ENCODE peak calls at places on chromosomes 2 and 18, in ten cellular contexts. One of them, this sample, is unnamed.
A peak's percentile ranks its signal among the peaks of the same experiment; 100 is the strongest.

GRCh38 chr2:121130301-121130850 is 154.6 kb downstream of the TFCP2L1 start:
- DNase-seq in cardiac muscle cell: no peak
- DNase-seq in dermis blood vessel endothelial cell: no peak
- DNase-seq in RKO: no peak
- DNase-seq in T-helper 1 cell: no peak
- DNase-seq in GM12892: no peak
- DNase-seq in cardiac fibroblast: no peak
- DNase-seq in cerebellum: no peak
- DNase-seq in iris pigment epithelial cell: no peak
- DNase-seq in ELR: no peak
- DNase-seq in this sample: no peak

GRCh38 chr2:30234180-30234971 is 3.0 kb downstream of the LBH start:
- DNase-seq in T-helper 1 cell: no peak
- DNase-seq in cardiac fibroblast: peak; percentile 95
- DNase-seq in GM12892: no peak
- DNase-seq in dermis blood vessel endothelial cell: no peak
- DNase-seq in RKO: no peak
- DNase-seq in ELR: peak; percentile 50
- DNase-seq in iris pigment epithelial cell: peak; percentile 96
- DNase-seq in cardiac muscle cell: no peak
- DNase-seq in cerebellum: no peak
- DNase-seq in this sample: peak; percentile 89

GRCh38 chr2:10267036-10267435 is 35.7 kb upstream of the HPCAL1 start:
- DNase-seq in iris pigment epithelial cell: no peak
- DNase-seq in cardiac muscle cell: no peak
- DNase-seq in dermis blood vessel endothelial cell: no peak
- DNase-seq in cerebellum: no peak
- DNase-seq in RKO: no peak
- DNase-seq in ELR: no peak
- DNase-seq in cardiac fibroblast: no peak
- DNase-seq in GM12892: no peak
- DNase-seq in T-helper 1 cell: peak; percentile 5
- DNase-seq in this sample: no peak

GRCh38 chr2:117087565-117088291 is 726.8 kb upstream of the DDX18 start:
- DNase-seq in dermis blood vessel endothelial cell: no peak
- DNase-seq in cardiac muscle cell: no peak
- DNase-seq in ELR: no peak
- DNase-seq in cerebellum: no peak
- DNase-seq in cardiac fibroblast: no peak
- DNase-seq in T-helper 1 cell: no peak
- DNase-seq in iris pigment epithelial cell: no peak
- DNase-seq in RKO: no peak
- DNase-seq in GM12892: no peak
- DNase-seq in this sample: no peak

GRCh38 chr2:68667371-68667770 is 24.0 kb downstream of the PROKR1 start:
- DNase-seq in ELR: no peak
- DNase-seq in dermis blood vessel endothelial cell: no peak
- DNase-seq in cardiac fibroblast: no peak
- DNase-seq in iris pigment epithelial cell: no peak
- DNase-seq in T-helper 1 cell: no peak
- DNase-seq in cardiac muscle cell: no peak
- DNase-seq in cerebellum: no peak
- DNase-seq in GM12892: no peak
- DNase-seq in RKO: no peak
- DNase-seq in this sample: no peak

GRCh38 chr2:143725425-143725824 is 596.2 kb downstream of the ARHGAP15 start:
- DNase-seq in dermis blood vessel endothelial cell: no peak
- DNase-seq in iris pigment epithelial cell: no peak
- DNase-seq in GM12892: no peak
- DNase-seq in cardiac muscle cell: no peak
- DNase-seq in ELR: no peak
- DNase-seq in cerebellum: no peak
- DNase-seq in RKO: no peak
- DNase-seq in T-helper 1 cell: no peak
- DNase-seq in cardiac fibroblast: no peak
- DNase-seq in this sample: no peak

GRCh38 chr2:165401285-165401852 is 68.1 kb upstream of the CSRNP3 start:
- DNase-seq in dermis blood vessel endothelial cell: peak; percentile 86
- DNase-seq in cardiac muscle cell: peak; percentile 81
- DNase-seq in iris pigment epithelial cell: peak; percentile 85
- DNase-seq in T-helper 1 cell: no peak
- DNase-seq in GM12892: no peak
- DNase-seq in cerebellum: peak; percentile 38
- DNase-seq in cardiac fibroblast: peak; percentile 90
- DNase-seq in RKO: peak; percentile 69
- DNase-seq in ELR: peak; percentile 77
- DNase-seq in this sample: peak; percentile 78

GRCh38 chr2:27903649-27904544 is 13.4 kb downstream of the BABAM2 start:
- DNase-seq in cardiac fibroblast: peak; percentile 86
- DNase-seq in cerebellum: no peak
- DNase-seq in dermis blood vessel endothelial cell: peak; percentile 68
- DNase-seq in RKO: peak; percentile 34
- DNase-seq in ELR: peak; percentile 81
- DNase-seq in T-helper 1 cell: no peak
- DNase-seq in GM12892: no peak
- DNase-seq in iris pigment epithelial cell: peak; percentile 82
- DNase-seq in cardiac muscle cell: no peak
- DNase-seq in this sample: peak; percentile 61

GRCh38 chr2:37357461-37358008 is 13.1 kb downstream of the QPCT start:
- DNase-seq in GM12892: no peak
- DNase-seq in cerebellum: no peak
- DNase-seq in dermis blood vessel endothelial cell: no peak
- DNase-seq in cardiac muscle cell: no peak
- DNase-seq in RKO: no peak
- DNase-seq in ELR: no peak
- DNase-seq in T-helper 1 cell: no peak
- DNase-seq in cardiac fibroblast: no peak
- DNase-seq in iris pigment epithelial cell: no peak
- DNase-seq in this sample: no peak

GRCh38 chr2:217934321-217935131 is 68.3 kb downstream of the TNS1 start:
- DNase-seq in dermis blood vessel endothelial cell: peak; percentile 43
- DNase-seq in RKO: peak; percentile 74
- DNase-seq in cardiac muscle cell: no peak
- DNase-seq in iris pigment epithelial cell: peak; percentile 96
- DNase-seq in GM12892: no peak
- DNase-seq in cerebellum: no peak
- DNase-seq in ELR: peak; percentile 94
- DNase-seq in T-helper 1 cell: no peak
- DNase-seq in cardiac fibroblast: peak; percentile 99
- DNase-seq in this sample: peak; percentile 73

GRCh38 chr2:160491922-160492371 is 1.7 kb downstream of the RBMS1 start:
- DNase-seq in GM12892: no peak
- DNase-seq in dermis blood vessel endothelial cell: peak; percentile 61
- DNase-seq in cardiac muscle cell: no peak
- DNase-seq in iris pigment epithelial cell: peak; percentile 82
- DNase-seq in cerebellum: no peak
- DNase-seq in T-helper 1 cell: no peak
- DNase-seq in cardiac fibroblast: peak; percentile 86
- DNase-seq in RKO: no peak
- DNase-seq in ELR: peak; percentile 86
- DNase-seq in this sample: no peak

GRCh38 chr18:68244786-68245185 is 470.1 kb downstream of the TMX3 start:
- DNase-seq in ELR: peak; percentile 39
- DNase-seq in cardiac fibroblast: peak; percentile 84
- DNase-seq in RKO: no peak
- DNase-seq in T-helper 1 cell: no peak
- DNase-seq in iris pigment epithelial cell: peak; percentile 80
- DNase-seq in GM12892: no peak
- DNase-seq in cardiac muscle cell: no peak
- DNase-seq in dermis blood vessel endothelial cell: no peak
- DNase-seq in cerebellum: no peak
- DNase-seq in this sample: no peak

GRCh38 chr18:49096021-49096420 is 145.3 kb upstream of the SMAD7 start:
- DNase-seq in RKO: no peak
- DNase-seq in cerebellum: no peak
- DNase-seq in cardiac muscle cell: no peak
- DNase-seq in dermis blood vessel endothelial cell: peak; percentile 7
- DNase-seq in GM12892: no peak
- DNase-seq in iris pigment epithelial cell: peak; percentile 29
- DNase-seq in ELR: peak; percentile 15
- DNase-seq in cardiac fibroblast: peak; percentile 30
- DNase-seq in T-helper 1 cell: no peak
- DNase-seq in this sample: no peak

GRCh38 chr18:43396266-43396665 is 119.0 kb upstream of the SYT4 start:
- DNase-seq in dermis blood vessel endothelial cell: no peak
- DNase-seq in ELR: peak; percentile 7
- DNase-seq in iris pigment epithelial cell: peak; percentile 31
- DNase-seq in cerebellum: peak; percentile 49
- DNase-seq in GM12892: no peak
- DNase-seq in cardiac muscle cell: peak; percentile 34
- DNase-seq in RKO: peak; percentile 34
- DNase-seq in cardiac fibroblast: peak; percentile 53
- DNase-seq in T-helper 1 cell: no peak
- DNase-seq in this sample: no peak